ENCODE peak calls at places on chromosomes 6 and 20, in four cellular contexts. N is Peyer's patch, I is pancreas, A is lower lobe of right lung. O is an unnamed sample.

GRCh38 chr6:44297063-44298038 is 15.8 kb downstream of the AARS2 start:
- DNase-seq in N (no peak), I (no peak), A (peak; percentile 60), O (no peak)

GRCh38 chr6:9851541-9852380 is 563.1 kb downstream of the TFAP2A start:
- DNase-seq in N (no peak), I (no peak), A (no peak), O (no peak)

GRCh38 chr20:59933296-59933848 is at the start of gene SYCP2:
- DNase-seq in N (peak; percentile 57), I (peak; percentile 75), A (peak; percentile 61), O (peak; percentile 78)

GRCh38 chr6:3458706-3459421 is 2.0 kb upstream of the SLC22A23 start:
- DNase-seq in N (no peak), I (no peak), A (no peak), O (no peak)

GRCh38 chr6:129766959-129767728 is 57.2 kb upstream of the ARHGAP18 start:
- DNase-seq in N (peak; percentile 53), I (peak; percentile 20), A (peak; percentile 51), O (peak; percentile 69)

GRCh38 chr6:84635081-84635745 is 129.2 kb downstream of the TBX18 start:
- DNase-seq in N (no peak), I (no peak), A (no peak), O (no peak)

GRCh38 chr6:51480040-51480439 is 607.4 kb downstream of the PKHD1 start:
- DNase-seq in N (peak; percentile 48), I (no peak), A (no peak), O (no peak)

GRCh38 chr6:107578642-107579332 is 88.9 kb downstream of the SOBP start:
- DNase-seq in N (no peak), I (no peak), A (no peak), O (no peak)

GRCh38 chr6:22057962-22058361 is 238.9 kb downstream of the PRL start:
- DNase-seq in N (no peak), I (no peak), A (no peak), O (no peak)

GRCh38 chr6:144190593-144190992 is 40.3 kb downstream of the STX11 start:
- DNase-seq in N (no peak), I (peak; percentile 33), A (no peak), O (no peak)

GRCh38 chr6:47700596-47700995 is 2.2 kb downstream of the ADGRF4 start:
- DNase-seq in N (no peak), I (no peak), A (no peak), O (no peak)

GRCh38 chr6:39880521-39881048 is 53.7 kb downstream of the MOCS1 start:
- DNase-seq in N (no peak), I (no peak), A (no peak), O (no peak)

GRCh38 chr20:25623225-25623735 is 534 bp downstream of the NANP start:
- DNase-seq in N (peak; percentile 68), I (peak; percentile 53), A (peak; percentile 64), O (peak; percentile 80)

GRCh38 chr6:21742238-21742660 is 148.7 kb downstream of the SOX4 start:
- DNase-seq in N (no peak), I (no peak), A (no peak), O (no peak)

GRCh38 chr6:106085984-106086832 is at the start of gene PRDM1:
- DNase-seq in N (peak; percentile 98), I (peak; percentile 89), A (peak; percentile 94), O (peak; percentile 95)

GRCh38 chr20:53097371-53097770 is 125.2 kb downstream of the TSHZ2 start:
- DNase-seq in N (no peak), I (no peak), A (no peak), O (no peak)

GRCh38 chr20:46323557-46323956 is 15.3 kb upstream of the CDH22 start:
- DNase-seq in N (no peak), I (no peak), A (no peak), O (no peak)

GRCh38 chr20:20568604-20569205 is 143.7 kb downstream of the RALGAPA2 start:
- DNase-seq in N (peak; percentile 58), I (no peak), A (no peak), O (no peak)

GRCh38 chr6:159984268-159984786 is 15.4 kb downstream of the IGF2R start:
- DNase-seq in N (no peak), I (no peak), A (no peak), O (no peak)

GRCh38 chr6:37696841-37697735 is 595 bp downstream of the MDGA1 start:
- DNase-seq in N (peak; percentile 59), I (peak; percentile 35), A (no peak), O (peak; percentile 69)

GRCh38 chr20:47989957-47990356 is 204.7 kb upstream of the SULF2 start:
- DNase-seq in N (no peak), I (no peak), A (no peak), O (no peak)

GRCh38 chr20:25022680-25023079 is 30.1 kb upstream of the APMAP start:
- DNase-seq in N (peak; percentile 91), I (peak; percentile 92), A (peak; percentile 81), O (peak; percentile 89)

GRCh38 chr6:99148111-99148510 is 200.4 kb upstream of the FBXL4 start:
- DNase-seq in N (no peak), I (no peak), A (no peak), O (no peak)

DNA sequence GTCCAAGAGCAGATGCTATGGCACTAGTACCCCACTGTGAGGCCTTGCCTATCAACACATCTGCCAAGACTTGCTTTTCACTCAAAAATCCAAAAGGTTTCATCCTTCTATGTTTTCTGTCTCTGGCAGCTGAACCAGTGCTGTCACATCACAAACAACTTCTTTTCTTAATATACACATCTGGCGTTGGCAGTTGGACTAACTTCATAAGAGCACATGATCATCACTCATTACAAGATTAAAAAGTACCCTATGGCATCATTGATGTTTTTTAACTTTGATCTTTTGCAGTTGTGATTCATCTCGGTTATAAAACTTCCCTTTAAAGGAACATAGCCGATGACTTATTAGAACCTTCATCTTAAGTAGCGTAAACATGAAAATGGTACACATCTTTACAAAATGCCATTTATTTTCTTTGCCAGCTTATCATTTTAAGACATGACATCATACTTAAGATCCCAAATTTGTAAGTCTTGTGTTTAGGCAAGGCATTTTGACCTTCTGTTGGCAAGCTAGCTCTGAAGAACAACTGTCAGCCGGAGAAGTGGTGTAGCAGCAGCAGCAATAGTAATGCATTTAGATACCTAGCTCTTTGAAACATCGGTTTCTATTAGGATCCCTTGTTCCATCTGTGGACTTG is 64.2 kb upstream of the SUPT3H start:
- DNase-seq in N (no peak), I (no peak), A (no peak), O (no peak)
- H3K4me1 ChIP-seq in N (no peaks in the 10 kb centered on the region), I (peaks cover 19% of the 10 kb centered on the region), A (peaks cover 31% of the 10 kb centered on the region), O (peaks cover 36% of the 10 kb centered on the region)

GRCh38 chr6:36492092-36492491 is 49.3 kb downstream of the KCTD20 start:
- DNase-seq in N (no peak), I (no peak), A (no peak), O (no peak)

GRCh38 chr6:36489426-36489825 is 46.6 kb downstream of the KCTD20 start:
- DNase-seq in N (no peak), I (no peak), A (no peak), O (no peak)

GRCh38 chr6:36491378-36491965 is 48.7 kb downstream of the KCTD20 start:
- DNase-seq in N (no peak), I (no peak), A (no peak), O (no peak)

GRCh38 chr6:36487698-36488097 is 44.9 kb downstream of the KCTD20 start:
- DNase-seq in N (no peak), I (no peak), A (no peak), O (no peak)

DNA sequence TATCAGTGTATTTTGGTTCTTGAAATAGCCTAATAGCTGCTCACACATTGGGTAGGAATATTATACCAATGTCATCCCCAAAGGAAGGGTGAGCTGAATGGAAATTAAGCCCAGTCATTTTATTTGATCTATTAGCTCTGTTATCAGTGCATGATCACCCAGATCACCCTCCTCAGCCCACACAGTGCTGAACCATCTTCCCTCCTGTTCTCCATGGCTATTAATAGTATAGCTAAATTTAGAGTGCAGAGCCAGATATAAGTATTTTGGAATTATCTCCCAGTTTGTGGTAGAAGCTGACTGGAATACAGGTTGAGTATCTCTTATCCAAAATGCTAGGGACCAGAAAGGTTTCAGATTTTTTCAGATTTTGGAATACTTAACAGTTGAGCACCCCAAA is 45.4 kb downstream of the KCTD20 start:
- DNase-seq in N (no peak), I (no peak), A (no peak), O (no peak)
- H3K36me3 ChIP-seq in N (no peaks in the 10 kb centered on the region), I (no peaks in the 10 kb centered on the region), A (peaks cover 66% of the 10 kb centered on the region), O (peaks cover 52% of the 10 kb centered on the region)

GRCh38 chr20:18284805-18285533 is 3.4 kb upstream of the ZNF133 start:
- DNase-seq in N (no peak), I (no peak), A (no peak), O (no peak)

GRCh38 chr20:18287915-18288747 is at the start of gene ZNF133:
- DNase-seq in N (peak; percentile 99), I (peak; percentile 95), A (peak; percentile 98), O (peak; percentile 98)

GRCh38 chr20:18287546-18287914 is 797 bp upstream of the ZNF133 start:
- DNase-seq in N (peak; percentile 51), I (no peak), A (peak; percentile 58), O (peak; percentile 71)

GRCh38 chr20:18288748-18289705 is 700 bp downstream of the ZNF133 start:
- DNase-seq in N (no peak), I (no peak), A (no peak), O (no peak)
- TF ChIP-seq CTCF in N (no peak), I (no peak), A (no peak), O (no peak)

DNA sequence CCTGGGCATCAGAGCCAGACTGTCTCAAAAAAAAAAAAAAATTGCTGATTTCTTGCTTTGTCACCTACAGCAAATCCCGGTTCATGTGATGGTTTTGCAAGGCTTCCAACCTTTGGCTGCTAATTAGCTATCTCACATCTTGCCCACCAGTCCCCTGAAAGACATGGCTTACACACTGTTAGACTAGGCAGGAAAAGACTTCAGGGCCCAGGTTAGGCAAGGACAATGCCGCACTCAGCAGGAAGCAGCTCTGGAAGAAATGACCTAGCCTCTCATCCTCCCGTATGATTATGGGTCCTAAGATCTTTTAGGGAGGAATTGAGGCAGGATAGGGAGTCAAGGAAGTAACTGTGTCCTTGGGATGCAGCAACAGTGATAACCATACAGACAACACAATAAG is 40.4 kb upstream of the POU5F1 start:
- DNase-seq in N (no peak), I (no peak), A (no peak), O (no peak)
- H3K4me1 ChIP-seq in N (no peaks in the 10 kb centered on the region), I (peaks cover 25% of the 10 kb centered on the region), A (no peaks in the 10 kb centered on the region), O (no peaks in the 10 kb centered on the region)

GRCh38 chr6:57328074-57328473 is 10.6 kb downstream of the PRIM2 start:
- DNase-seq in N (no peak), I (no peak), A (no peak), O (no peak)

GRCh38 chr6:57329933-57330332 is 12.5 kb downstream of the PRIM2 start:
- DNase-seq in N (no peak), I (no peak), A (no peak), O (no peak)

GRCh38 chr6:57327311-57327710 is 9.9 kb downstream of the PRIM2 start:
- DNase-seq in N (no peak), I (no peak), A (no peak), O (no peak)

DNA sequence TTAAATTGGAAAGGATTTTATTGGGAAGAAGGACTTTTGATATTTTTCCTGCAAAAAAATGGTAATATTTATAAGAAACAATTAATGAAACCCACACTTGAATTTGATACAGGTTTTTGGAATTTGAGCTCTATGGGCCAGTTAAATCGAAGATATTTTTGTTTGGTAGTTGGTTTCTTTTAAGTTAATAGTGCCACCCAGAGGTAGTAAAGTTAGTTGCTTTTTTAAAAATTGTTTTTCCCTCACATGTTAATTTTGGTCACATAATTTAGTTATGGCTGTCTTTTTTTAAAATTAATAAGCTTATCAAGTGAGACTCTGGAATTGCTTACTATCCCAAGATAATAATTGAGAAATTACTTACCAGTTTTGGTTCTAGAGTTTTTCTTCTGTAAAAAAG is 7.1 kb downstream of the PRIM2 start:
- DNase-seq in N (no peak), I (no peak), A (no peak), O (no peak)
- H3K36me3 ChIP-seq in N (no peaks in the 10 kb centered on the region), I (no peaks in the 10 kb centered on the region), A (peaks cover 67% of the 10 kb centered on the region), O (peaks cover 55% of the 10 kb centered on the region)

GRCh38 chr20:32909896-32910571 is 51.3 kb downstream of the EFCAB8 start:
- DNase-seq in N (no peak), I (no peak), A (peak; percentile 36), O (peak; percentile 52)
- TF ChIP-seq CTCF in N (no peak), I (no peak), A (no peak), O (no peak)